ENCODE peak calls at places on chromosomes 12 and 14, in ten cellular contexts. C is stomach, A is transverse colon, W is A549, H is SK-N-SH, Y is sigmoid colon, I is GM12878, X is K562, D is upper lobe of left lung, O is H1. Z is an unnamed sample.

GRCh38 chr14:96938946-96939345 is 141.8 kb downstream of the VRK1 start:
- DNase-seq in C (no peak), A (no peak), W (no peak), H (no peak), Y (no peak), I (no peak), X (peak), D (no peak), O (peak), Z (no peak)

GRCh38 chr14:88043523-88043922 is 38.6 kb downstream of the GPR65 start:
- DNase-seq in C (no peak), A (no peak), W (peak), H (no peak), Y (no peak), I (no peak), X (no peak), D (no peak), O (no peak), Z (no peak)

GRCh38 chr12:14773685-14774073 is 29.6 kb downstream of the WBP11 start:
- DNase-seq in C (no peak), A (no peak), W (no peak), H (peak), Y (no peak), I (peak), X (no peak), D (peak), O (no peak), Z (no peak)

GRCh38 chr12:62738105-62738504 is 196.8 kb downstream of the PPM1H start:
- DNase-seq in C (no peak), A (no peak), W (no peak), H (no peak), Y (no peak), I (no peak), X (no peak), D (no peak), O (no peak), Z (no peak)

GRCh38 chr12:46830731-46831334 is 5.0 kb upstream of the SLC38A4 start:
- DNase-seq in C (no peak), A (peak), W (no peak), H (no peak), Y (no peak), I (no peak), X (no peak), D (no peak), O (peak), Z (no peak)

GRCh38 chr14:100589071-100589759 is 2.0 kb upstream of the BEGAIN start:
- DNase-seq in C (no peak), A (no peak), W (no peak), H (peak), Y (peak), I (no peak), X (no peak), D (no peak), O (no peak), Z (no peak)

GRCh38 chr14:81427348-81428058 is 27.4 kb upstream of the STON2 start:
- DNase-seq in C (no peak), A (peak), W (no peak), H (peak), Y (no peak), I (no peak), X (peak), D (peak), O (no peak), Z (no peak)

GRCh38 chr14:94368956-94369355 is 19.4 kb downstream of the SERPINA1 start:
- DNase-seq in C (no peak), A (no peak), W (no peak), H (no peak), Y (peak), I (no peak), X (no peak), D (peak), O (no peak), Z (peak)

GRCh38 chr12:13573698-13574321 is 377.3 kb downstream of the EMP1 start:
- DNase-seq in C (no peak), A (no peak), W (peak), H (no peak), Y (no peak), I (no peak), X (no peak), D (no peak), O (no peak), Z (no peak)

GRCh38 chr14:100531591-100532121 is 55.6 kb downstream of the BEGAIN start:
- DNase-seq in C (peak), A (no peak), W (no peak), H (peak), Y (peak), I (no peak), X (no peak), D (peak), O (no peak), Z (peak)

GRCh38 chr14:102728509-102728908 is 48.7 kb upstream of the TRAF3 start:
- DNase-seq in C (no peak), A (no peak), W (no peak), H (no peak), Y (no peak), I (no peak), X (no peak), D (peak), O (no peak), Z (no peak)

GRCh38 chr14:76133103-76133502 is 18.6 kb upstream of the GPATCH2L start:
- DNase-seq in C (no peak), A (no peak), W (peak), H (no peak), Y (no peak), I (no peak), X (peak), D (no peak), O (no peak), Z (no peak)

GRCh38 chr14:59427653-59428578 is 37.3 kb downstream of the GPR135 start:
- DNase-seq in C (no peak), A (no peak), W (no peak), H (no peak), Y (peak), I (no peak), X (no peak), D (peak), O (no peak), Z (no peak)

GRCh38 chr12:106074706-106075392 is 63.9 kb downstream of the NUAK1 start:
- DNase-seq in C (no peak), A (no peak), W (no peak), H (peak), Y (no peak), I (no peak), X (no peak), D (no peak), O (no peak), Z (peak)

DNA sequence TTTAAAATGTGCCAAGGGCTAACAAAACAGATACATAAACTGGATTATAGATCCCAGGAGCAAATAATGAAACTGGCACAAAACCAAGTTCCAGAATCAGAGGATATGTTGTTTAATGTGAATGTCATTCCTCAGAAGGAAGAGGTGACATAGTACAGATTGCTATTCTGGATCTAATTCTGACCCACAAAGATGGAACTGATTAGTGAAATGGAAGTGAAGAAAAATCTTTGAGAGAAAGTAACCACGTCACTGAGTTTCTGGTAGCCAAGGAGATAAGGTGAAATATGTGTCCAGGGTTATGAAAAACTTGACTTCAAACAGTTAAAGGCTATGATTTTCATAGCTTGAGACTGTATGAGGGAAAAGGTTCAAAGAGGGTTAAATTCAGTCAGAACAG is 8.3 kb downstream of the OR10AD1 start:
- DNase-seq in C (no peak), A (no peak), W (no peak), H (no peak), Y (no peak), I (no peak), X (no peak), D (no peak), O (no peak), Z (no peak)
- TF ChIP-seq EP300 in C (no peak), A (no peak), W (no peak), H (peak), Y (no peak), I (no peak), X (no peak), D (no peak), O (no peak), Z (no peak)

DNA sequence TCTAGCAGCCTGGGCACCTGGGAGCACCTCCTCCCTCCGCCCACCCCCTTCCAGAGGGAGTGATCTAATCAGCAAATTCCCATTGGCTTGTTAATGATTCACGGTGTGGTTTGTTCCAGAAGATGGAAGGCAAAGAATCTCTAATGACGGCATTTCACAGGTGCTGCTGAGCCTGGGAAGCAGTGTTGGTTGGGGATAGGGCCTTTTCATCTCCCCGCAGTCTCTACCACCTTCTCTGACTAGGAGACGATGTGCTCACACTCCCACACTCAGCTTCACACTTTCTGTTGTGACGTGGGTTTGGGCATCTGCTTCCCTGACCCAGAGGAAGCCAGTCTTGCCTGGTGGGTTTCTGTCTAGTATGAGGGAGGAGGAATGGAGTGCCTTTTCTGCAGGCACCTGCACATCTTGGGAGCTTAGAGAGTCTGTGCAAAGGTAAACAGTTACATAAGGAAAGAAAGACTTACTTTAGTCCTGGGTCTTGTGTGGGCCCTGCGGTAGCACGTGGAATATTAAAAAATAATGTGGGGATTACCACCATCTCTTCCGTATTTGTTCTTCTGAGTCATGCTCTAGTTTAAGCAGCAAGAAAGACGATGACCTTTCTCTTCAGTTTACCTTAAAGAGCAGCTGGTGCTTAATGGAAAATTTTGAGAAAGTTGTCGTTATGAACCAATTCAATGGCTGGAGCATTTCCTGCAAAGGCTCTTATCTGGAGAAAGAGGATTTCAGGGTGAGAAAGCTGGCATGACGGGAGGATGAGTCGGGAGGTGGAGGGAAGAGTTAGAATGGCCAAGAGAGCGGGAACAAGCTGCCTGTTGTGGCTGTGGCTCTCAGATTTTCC is 70.6 kb upstream of the ARHGAP5 start:
- DNase-seq in C (no peak), A (no peak), W (peak), H (no peak), Y (no peak), I (no peak), X (no peak), D (no peak), O (no peak), Z (no peak)
- TF ChIP-seq EP300 in C (no peak), A (no peak), W (peak), H (no peak), Y (no peak), I (no peak), X (no peak), D (no peak), O (no peak), Z (no peak)

GRCh38 chr14:55881577-55882241 is 236.5 kb upstream of the PELI2 start:
- DNase-seq in C (no peak), A (no peak), W (peak), H (no peak), Y (no peak), I (no peak), X (no peak), D (no peak), O (no peak), Z (no peak)
- TF ChIP-seq EP300 in C (no peak), A (no peak), W (no peak), H (no peak), Y (no peak), I (no peak), X (no peak), D (no peak), O (no peak), Z (no peak)

GRCh38 chr12:57603758-57604453 is 718 bp upstream of the DTX3 start:
- DNase-seq in C (no peak), A (peak), W (no peak), H (no peak), Y (peak), I (no peak), X (no peak), D (peak), O (peak), Z (no peak)
- TF ChIP-seq EP300 in C (no peak), A (no peak), W (no peak), H (no peak), Y (no peak), I (no peak), X (no peak), D (no peak), O (no peak), Z (no peak)

GRCh38 chr14:104894331-104895206 is 29.5 kb downstream of the CEP170B start:
- DNase-seq in C (peak), A (no peak), W (no peak), H (peak), Y (peak), I (no peak), X (no peak), D (no peak), O (peak), Z (peak)
- TF ChIP-seq EP300 in C (no peak), A (no peak), W (no peak), H (no peak), Y (no peak), I (no peak), X (no peak), D (no peak), O (no peak), Z (no peak)

GRCh38 chr12:2068638-2069037 is 15.9 kb downstream of the CACNA1C start:
- DNase-seq in C (no peak), A (no peak), W (no peak), H (no peak), Y (no peak), I (no peak), X (no peak), D (no peak), O (no peak), Z (no peak)

GRCh38 chr12:2061402-2061801 is 8.6 kb downstream of the CACNA1C start:
- DNase-seq in C (no peak), A (no peak), W (no peak), H (no peak), Y (no peak), I (no peak), X (no peak), D (no peak), O (no peak), Z (no peak)

GRCh38 chr12:2058837-2059236 is 6.0 kb downstream of the CACNA1C start:
- DNase-seq in C (no peak), A (no peak), W (no peak), H (no peak), Y (no peak), I (no peak), X (no peak), D (no peak), O (no peak), Z (no peak)

DNA sequence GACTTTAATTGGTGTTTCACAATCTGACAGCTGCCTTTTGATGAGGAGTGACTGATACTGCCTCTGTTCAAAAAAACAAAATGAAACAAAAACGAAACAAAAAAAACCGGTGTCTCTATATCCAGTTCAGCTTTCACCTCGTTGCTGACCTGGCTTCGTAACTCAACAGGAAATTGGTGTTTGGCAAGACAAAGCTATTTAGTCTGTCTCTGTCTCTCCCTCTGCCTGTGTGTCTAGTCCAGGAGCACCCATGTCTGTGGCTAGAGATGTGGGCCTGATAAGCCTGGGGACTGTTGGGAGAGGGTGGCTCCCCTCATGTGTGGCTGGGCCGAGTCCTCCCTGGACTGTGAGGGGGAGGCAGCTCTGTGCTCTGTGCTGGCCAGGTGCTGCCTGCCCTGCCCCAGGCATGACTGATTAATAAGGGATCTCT is 11.3 kb downstream of the CACNA1C start:
- DNase-seq in C (no peak), A (no peak), W (no peak), H (peak), Y (no peak), I (peak), X (peak), D (no peak), O (no peak), Z (no peak)
- TF ChIP-seq EP300 in C (no peak), A (no peak), W (no peak), H (no peak), Y (no peak), I (no peak), X (no peak), D (no peak), O (no peak), Z (no peak)

GRCh38 chr14:23300687-23301223 is 1.9 kb downstream of the PPP1R3E start:
- DNase-seq in C (no peak), A (peak), W (no peak), H (no peak), Y (peak), I (no peak), X (no peak), D (peak), O (no peak), Z (peak)
- TF ChIP-seq EP300 in C (no peak), A (no peak), W (no peak), H (no peak), Y (no peak), I (no peak), X (no peak), D (no peak), O (no peak), Z (no peak)

GRCh38 chr14:64720190-64720589 is 16.0 kb downstream of the PLEKHG3 start:
- DNase-seq in C (peak), A (peak), W (peak), H (no peak), Y (peak), I (no peak), X (no peak), D (peak), O (no peak), Z (peak)
- TF ChIP-seq EP300 in C (no peak), A (no peak), W (peak), H (no peak), Y (no peak), I (no peak), X (no peak), D (no peak), O (no peak), Z (no peak)

GRCh38 chr14:53967606-53968005 is 11.0 kb upstream of the BMP4 start:
- DNase-seq in C (no peak), A (no peak), W (no peak), H (no peak), Y (no peak), I (no peak), X (no peak), D (no peak), O (no peak), Z (no peak)

GRCh38 chr14:53968756-53969155 is 12.1 kb upstream of the BMP4 start:
- DNase-seq in C (no peak), A (no peak), W (no peak), H (no peak), Y (no peak), I (no peak), X (no peak), D (no peak), O (no peak), Z (no peak)

GRCh38 chr14:53975444-53975843 is 18.8 kb upstream of the BMP4 start:
- DNase-seq in C (no peak), A (no peak), W (no peak), H (no peak), Y (no peak), I (no peak), X (no peak), D (no peak), O (no peak), Z (no peak)

GRCh38 chr14:53969326-53969725 is 12.7 kb upstream of the BMP4 start:
- DNase-seq in C (no peak), A (no peak), W (no peak), H (no peak), Y (no peak), I (no peak), X (no peak), D (no peak), O (no peak), Z (no peak)

DNA sequence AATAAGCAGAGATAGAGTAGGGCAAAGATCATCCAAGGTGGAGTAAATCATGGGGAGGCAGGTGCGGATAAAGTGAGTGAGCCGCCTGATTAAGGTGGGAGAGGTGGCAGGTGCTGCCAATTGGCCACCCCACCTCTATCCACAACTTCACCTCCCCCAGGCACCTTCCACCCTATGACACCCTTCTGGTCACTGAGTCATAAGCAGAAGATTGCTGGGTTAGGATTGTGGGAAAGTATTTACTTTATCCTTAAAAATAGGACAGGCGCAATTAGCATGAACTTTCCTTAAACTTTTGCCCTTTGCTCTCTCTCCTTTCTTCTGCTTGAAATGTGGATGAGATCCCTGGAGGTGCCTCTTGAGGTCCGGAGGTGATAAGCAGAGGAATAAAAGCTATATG is 14.9 kb upstream of the BMP4 start:
- DNase-seq in C (no peak), A (no peak), W (no peak), H (no peak), Y (no peak), I (no peak), X (no peak), D (no peak), O (no peak), Z (no peak)
- TF ChIP-seq EP300 in C (no peak), A (no peak), W (no peak), H (no peak), Y (no peak), I (no peak), X (no peak), D (no peak), O (no peak), Z (no peak)

GRCh38 chr14:67472726-67473125 is 15.8 kb downstream of the TMEM229B start:
- DNase-seq in C (no peak), A (no peak), W (no peak), H (no peak), Y (no peak), I (no peak), X (no peak), D (no peak), O (no peak), Z (no peak)
- TF ChIP-seq EP300 in C (no peak), A (no peak), W (no peak), H (no peak), Y (no peak), I (no peak), X (no peak), D (no peak), O (no peak), Z (no peak)